ENCODE peak calls at places on chromosomes 12 and 14, in six cellular contexts. T is aorta; O is effector memory CD4-positive, alpha-beta T cell; R is fibroblast of lung; C is gastrocnemius medialis; P is naive thymus-derived CD4-positive, alpha-beta T cell. X is an unnamed sample. For H3K36me3 and H3K4me1, the result is how much of the 10 kb centered on the place peaks cover.

GRCh38 chr14:89721330-89721729 is 233.2 kb downstream of the EFCAB11 start:
- DNase-seq in T (no peak), P (no peak), C (no peak), R (no peak), O (no peak), X (no peak)

GRCh38 chr12:96120359-96121100 is 73.6 kb upstream of the ELK3 start:
- DNase-seq in C (no peak), P (no peak), O (no peak), R (peak), T (no peak), X (peak)

GRCh38 chr14:65594153-65594881 is 181.8 kb downstream of the FUT8 start:
- DNase-seq in R (no peak), T (peak), C (no peak), P (no peak), O (no peak), X (peak)

GRCh38 chr14:59428581-59429012 is 36.6 kb downstream of the GPR135 start:
- DNase-seq in T (no peak), P (no peak), C (no peak), O (no peak), R (peak), X (no peak)

GRCh38 chr14:61379639-61380184 is 58.3 kb downstream of the PRKCH start:
- DNase-seq in O (no peak), C (no peak), T (no peak), R (no peak), P (no peak), X (no peak)

GRCh38 chr14:68978550-68978911 is 571 bp downstream of the ACTN1 start:
- DNase-seq in C (peak), O (peak), R (peak), P (peak), T (peak), X (peak)

GRCh38 chr12:113142173-113142885 is 6.8 kb upstream of the RASAL1 start:
- DNase-seq in T (peak), C (no peak), P (no peak), O (no peak), R (no peak), X (no peak)

GRCh38 chr14:104119119-104119699 is 19.2 kb upstream of the KIF26A start:
- DNase-seq in O (no peak), T (peak), R (no peak), C (no peak), P (no peak), X (no peak)

GRCh38 chr14:60649815-60650381 is 621 bp upstream of the SIX1 start:
- DNase-seq in C (peak), R (no peak), P (no peak), T (no peak), O (no peak), X (peak)

GRCh38 chr14:98598576-98598975 is 673.4 kb downstream of the BCL11B start:
- DNase-seq in O (no peak), R (no peak), P (no peak), C (no peak), T (no peak), X (no peak)

GRCh38 chr12:21607701-21608100 is 3.1 kb upstream of the GYS2 start:
- DNase-seq in R (peak), C (no peak), T (no peak), P (peak), O (no peak), X (peak)

GRCh38 chr14:105475916-105476845 is 1.6 kb downstream of the CRIP2 start:
- DNase-seq in R (peak), P (no peak), C (no peak), O (no peak), T (no peak), X (peak)

GRCh38 chr12:114003286-114003685 is 37.2 kb upstream of the RBM19 start:
- DNase-seq in T (no peak), C (no peak), P (no peak), R (no peak), O (no peak), X (no peak)

GRCh38 chr14:24708684-24709083 is 74.7 kb upstream of the GZMB start:
- DNase-seq in T (no peak), C (no peak), O (no peak), P (no peak), R (no peak), X (no peak)

GRCh38 chr14:64707661-64708060 is 3.4 kb downstream of the PLEKHG3 start:
- DNase-seq in P (no peak), R (peak), T (peak), C (no peak), O (no peak), X (no peak)

GRCh38 chr12:70157099-70157498 is 86.1 kb upstream of the CNOT2 start:
- DNase-seq in P (no peak), C (no peak), T (no peak), O (no peak), R (no peak), X (no peak)

GRCh38 chr12:32110942-32111341 is 4.3 kb downstream of the BICD1 start:
- DNase-seq in C (no peak), O (no peak), P (no peak), R (no peak), T (no peak), X (no peak)

GRCh38 chr12:74917743-74918142 is 291.9 kb downstream of the KCNC2 start:
- DNase-seq in O (no peak), R (no peak), P (no peak), C (no peak), T (no peak), X (no peak)

GRCh38 chr14:72049462-72049861 is 117.2 kb downstream of the RGS6 start:
- DNase-seq in R (peak), T (no peak), O (no peak), C (no peak), P (no peak), X (no peak)

GRCh38 chr14:54085841-54086240 is 129.2 kb upstream of the BMP4 start:
- DNase-seq in R (peak), C (no peak), O (no peak), T (no peak), P (no peak), X (no peak)

GRCh38 chr12:76266797-76267196 is 81.4 kb downstream of the BBS10 start:
- DNase-seq in T (no peak), C (peak), O (no peak), P (no peak), R (peak), X (peak)

GRCh38 chr12:99087278-99087677 is 442.2 kb downstream of the APAF1 start:
- DNase-seq in P (no peak), T (no peak), O (no peak), R (no peak), C (no peak), X (no peak)

GRCh38 chr14:102746568-102747438 is 30.4 kb upstream of the TRAF3 start:
- DNase-seq in C (no peak), R (no peak), O (no peak), T (peak), P (no peak), X (no peak)

GRCh38 chr12:59570134-59570533 is 25.7 kb upstream of the SLC16A7 start:
- DNase-seq in P (no peak), R (peak), C (no peak), T (no peak), O (no peak), X (no peak)

GRCh38 chr12:130800312-130800711 is 38.7 kb downstream of the STX2 start:
- DNase-seq in R (no peak), T (no peak), P (no peak), O (no peak), C (no peak), X (no peak)

GRCh38 chr12:132199101-132199500 is 54.8 kb downstream of the NOC4L start:
- DNase-seq in O (no peak), T (no peak), C (no peak), P (no peak), R (no peak), X (no peak)

GRCh38 chr12:129610601-129611120 is 293.2 kb downstream of the TMEM132D start:
- DNase-seq in C (no peak), T (no peak), O (no peak), P (no peak), R (no peak), X (no peak)

GRCh38 chr12:28770329-28770728 is 378.7 kb upstream of the FAR2 start:
- DNase-seq in C (no peak), O (no peak), R (no peak), P (no peak), T (no peak), X (no peak)

GRCh38 chr14:22558221-22558913 is 30.7 kb downstream of the DAD1 start:
- DNase-seq in C (no peak), R (no peak), T (no peak), O (no peak), P (no peak), X (no peak)

GRCh38 chr14:90554341-90554740 is 157.5 kb downstream of the CALM1 start:
- DNase-seq in T (peak), O (no peak), C (no peak), R (no peak), P (no peak), X (no peak)

GRCh38 chr12:67299936-67300335 is 30.8 kb downstream of the CAND1 start:
- DNase-seq in R (peak), P (no peak), C (no peak), T (no peak), O (no peak), X (no peak)
- H3K36me3 ChIP-seq in R (under half), P (half or more), C (under half), T (under half), O (under half), X (half or more)

GRCh38 chr12:56127485-56127887 is 581 bp upstream of the ESYT1 start:
- DNase-seq in P (no peak), C (no peak), R (no peak), T (no peak), O (no peak), X (no peak)

GRCh38 chr12:56121204-56121870 is 3.3 kb downstream of the ZC3H10 start:
- DNase-seq in R (no peak), C (no peak), T (no peak), P (no peak), O (no peak), X (no peak)

GRCh38 chr12:56126732-56127239 is 1.3 kb upstream of the ESYT1 start:
- DNase-seq in C (no peak), P (no peak), R (no peak), O (no peak), T (no peak), X (no peak)

GRCh38 chr12:56122637-56123036 is 4.6 kb downstream of the ZC3H10 start:
- DNase-seq in P (no peak), R (no peak), O (no peak), C (no peak), T (no peak), X (no peak)

GRCh38 chr12:56124133-56124532 is 3.9 kb upstream of the ESYT1 start:
- DNase-seq in T (no peak), R (no peak), P (no peak), O (no peak), C (no peak), X (no peak)
- H3K4me1 ChIP-seq in T (under half), R (under half), P (under half), O (under half), C (half or more), X (under half)

GRCh38 chr12:53670308-53670707 is 5.6 kb downstream of the ATP5MC2 start:
- DNase-seq in R (peak), C (no peak), O (no peak), P (no peak), T (no peak), X (no peak)
- H3K36me3 ChIP-seq in R (under half), C (under half), O (half or more), P (half or more), T (under half), X (half or more)

GRCh38 chr12:124757329-124757728 is 106.3 kb downstream of the SCARB1 start:
- DNase-seq in T (no peak), C (no peak), O (no peak), R (no peak), P (no peak), X (no peak)

GRCh38 chr12:124755801-124756148 is 107.9 kb downstream of the SCARB1 start:
- DNase-seq in P (no peak), O (no peak), T (no peak), C (no peak), R (no peak), X (no peak)

GRCh38 chr12:124754949-124755800 is 108.5 kb downstream of the SCARB1 start:
- DNase-seq in T (peak), R (peak), O (no peak), P (no peak), C (peak), X (peak)

GRCh38 chr12:124756730-124757129 is 106.9 kb downstream of the SCARB1 start:
- DNase-seq in P (no peak), C (no peak), O (no peak), T (no peak), R (no peak), X (no peak)

GRCh38 chr12:124756151-124756550 is 107.5 kb downstream of the SCARB1 start:
- DNase-seq in R (no peak), T (no peak), C (no peak), P (no peak), O (no peak), X (no peak)
- H3K4me1 ChIP-seq in R (under half), T (under half), C (under half), P (under half), O (under half), X (under half)

X was measured in SJCRH30.